ENCODE peak calls at places on chromosome 17, in eight cellular contexts. W is stomach, Z is transverse colon, G is A549, B is ovary, N is thyroid gland, J is K562, U is uterus. S is an unnamed sample.

GRCh38 chr17:15323147-15323546 is 18.2 kb downstream of the TEKT3 start:
- DNase-seq in W (no peak), Z (no peak), G (no peak), B (no peak), N (no peak), J (no peak), U (no peak), S (no peak)

GRCh38 chr17:50769884-50770283 is 2.6 kb upstream of the ANKRD40CL start:
- DNase-seq in W (no peak), Z (no peak), G (no peak), B (no peak), N (no peak), J (no peak), U (no peak), S (no peak)

GRCh38 chr17:45906927-45907622 is 12.7 kb downstream of the MAPT start:
- DNase-seq in W (no peak), Z (no peak), G (no peak), B (no peak), N (no peak), J (no peak), U (no peak), S (no peak)

GRCh38 chr17:61397086-61397842 is 2.4 kb upstream of the TBX2 start:
- DNase-seq in W (no peak), Z (no peak), G (no peak), B (no peak), N (no peak), J (no peak), U (no peak), S (no peak)

GRCh38 chr17:45298546-45299285 is 18.1 kb downstream of the MAP3K14 start:
- DNase-seq in W (no peak), Z (no peak), G (no peak), B (no peak), N (no peak), J (no peak), U (no peak), S (no peak)

GRCh38 chr17:74569392-74570003 is 2.2 kb upstream of the CD300H start:
- DNase-seq in W (peak; percentile 35), Z (peak; percentile 14), G (peak; percentile 71), B (peak; percentile 37), N (no peak), J (peak; percentile 21), U (peak; percentile 20), S (peak; percentile 48)

GRCh38 chr17:29412780-29413565 is 22.8 kb downstream of the TAOK1 start:
- DNase-seq in W (no peak), Z (no peak), G (no peak), B (no peak), N (no peak), J (no peak), U (no peak), S (no peak)

GRCh38 chr17:12078791-12079190 is 58.1 kb downstream of the MAP2K4 start:
- DNase-seq in W (no peak), Z (no peak), G (no peak), B (no peak), N (no peak), J (no peak), U (no peak), S (no peak)

GRCh38 chr17:75692976-75693375 is 25.8 kb downstream of the SAP30BP start:
- DNase-seq in W (no peak), Z (no peak), G (no peak), B (no peak), N (no peak), J (no peak), U (no peak), S (no peak)

GRCh38 chr17:43219746-43220380 is 8.2 kb downstream of the TMEM106A start:
- DNase-seq in W (no peak), Z (no peak), G (no peak), B (no peak), N (peak; percentile 80), J (no peak), U (no peak), S (no peak)

GRCh38 chr17:62995377-62995885 is 29.4 kb downstream of the TANC2 start:
- DNase-seq in W (peak; percentile 45), Z (peak; percentile 29), G (peak; percentile 40), B (no peak), N (peak; percentile 15), J (peak; percentile 73), U (no peak), S (peak; percentile 67)

GRCh38 chr17:68906638-68907037 is 48.6 kb downstream of the ABCA8 start:
- DNase-seq in W (no peak), Z (no peak), G (no peak), B (no peak), N (peak; percentile 13), J (peak; percentile 16), U (no peak), S (no peak)

GRCh38 chr17:38511126-38512108 is 83.2 kb downstream of the ARHGAP23 start:
- DNase-seq in W (no peak), Z (no peak), G (no peak), B (peak; percentile 49), N (no peak), J (no peak), U (peak; percentile 62), S (no peak)

GRCh38 chr17:81184596-81184995 is 18.6 kb upstream of the AATK start:
- DNase-seq in W (no peak), Z (no peak), G (no peak), B (no peak), N (no peak), J (no peak), U (no peak), S (no peak)

GRCh38 chr17:60601443-60602384 is 1.7 kb downstream of the PPM1D start:
- DNase-seq in W (peak; percentile 53), Z (peak; percentile 60), G (peak; percentile 54), B (peak; percentile 70), N (peak; percentile 35), J (peak; percentile 88), U (peak; percentile 45), S (peak; percentile 79)

GRCh38 chr17:1714980-1715802 is 5.0 kb upstream of the TLCD2 start:
- DNase-seq in W (peak; percentile 84), Z (peak; percentile 91), G (peak; percentile 91), B (peak; percentile 95), N (peak; percentile 83), J (peak; percentile 93), U (peak; percentile 92), S (peak; percentile 87)

GRCh38 chr17:75703191-75703590 is 18.1 kb upstream of the ITGB4 start:
- DNase-seq in W (no peak), Z (no peak), G (no peak), B (no peak), N (no peak), J (no peak), U (no peak), S (no peak)

GRCh38 chr17:79843917-79844815 is 4.9 kb upstream of the CBX4 start:
- DNase-seq in W (peak; percentile 70), Z (peak; percentile 69), G (peak; percentile 73), B (peak; percentile 77), N (peak; percentile 79), J (no peak), U (peak; percentile 59), S (peak; percentile 65)

GRCh38 chr17:28074010-28074409 is 31.5 kb downstream of the NLK start:
- DNase-seq in W (no peak), Z (no peak), G (no peak), B (no peak), N (no peak), J (no peak), U (no peak), S (no peak)

DNA sequence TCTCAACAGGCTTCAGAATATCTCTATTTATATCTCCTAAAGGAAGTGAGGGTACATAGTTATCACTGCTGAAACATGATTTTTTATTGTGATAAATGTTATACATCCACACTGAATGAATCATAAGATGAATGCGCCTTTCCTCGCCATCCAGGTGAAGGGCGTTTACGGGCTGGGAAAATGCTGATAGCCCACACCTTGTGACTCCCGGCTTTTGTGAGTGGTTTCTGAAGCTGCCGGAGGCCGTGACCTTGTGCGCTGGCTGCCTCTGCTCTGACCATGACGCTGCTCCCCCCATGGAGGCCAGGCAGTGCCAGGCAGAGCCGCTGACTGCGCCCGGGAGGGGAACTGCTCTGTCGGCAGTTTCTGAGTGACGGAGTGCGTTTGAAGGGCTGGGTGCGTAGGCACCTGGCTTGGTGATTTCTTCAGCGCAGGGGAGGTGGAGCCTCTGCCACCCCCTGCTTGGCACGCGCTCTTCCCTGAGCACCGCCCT is 97.2 kb downstream of the RAP1GAP2 start:
- DNase-seq in W (peak; percentile 90), Z (peak; percentile 79), G (no peak), B (no peak), N (no peak), J (no peak), U (no peak), S (no peak)
- TF ChIP-seq POLR2A in W (no peak), Z (no peak), G (no peak), B (no peak), N (no peak), J (no peak), U (no peak), S (no peak)

GRCh38 chr17:14302421-14303099 is 1.7 kb downstream of the HS3ST3B1 start:
- DNase-seq in W (peak; percentile 90), Z (peak; percentile 81), G (peak; percentile 83), B (peak; percentile 79), N (peak; percentile 77), J (peak; percentile 83), U (peak; percentile 78), S (peak; percentile 87)
- H3K4me1 ChIP-seq in W (peaks cover 48% of the 10 kb centered on the region), Z (no peaks in the 10 kb centered on the region), G (peaks cover 29% of the 10 kb centered on the region), B (peaks cover 8% of the 10 kb centered on the region), N (peaks cover 27% of the 10 kb centered on the region), J (peaks cover 32% of the 10 kb centered on the region), U (no peaks in the 10 kb centered on the region), S (peaks cover 5% of the 10 kb centered on the region)

DNA sequence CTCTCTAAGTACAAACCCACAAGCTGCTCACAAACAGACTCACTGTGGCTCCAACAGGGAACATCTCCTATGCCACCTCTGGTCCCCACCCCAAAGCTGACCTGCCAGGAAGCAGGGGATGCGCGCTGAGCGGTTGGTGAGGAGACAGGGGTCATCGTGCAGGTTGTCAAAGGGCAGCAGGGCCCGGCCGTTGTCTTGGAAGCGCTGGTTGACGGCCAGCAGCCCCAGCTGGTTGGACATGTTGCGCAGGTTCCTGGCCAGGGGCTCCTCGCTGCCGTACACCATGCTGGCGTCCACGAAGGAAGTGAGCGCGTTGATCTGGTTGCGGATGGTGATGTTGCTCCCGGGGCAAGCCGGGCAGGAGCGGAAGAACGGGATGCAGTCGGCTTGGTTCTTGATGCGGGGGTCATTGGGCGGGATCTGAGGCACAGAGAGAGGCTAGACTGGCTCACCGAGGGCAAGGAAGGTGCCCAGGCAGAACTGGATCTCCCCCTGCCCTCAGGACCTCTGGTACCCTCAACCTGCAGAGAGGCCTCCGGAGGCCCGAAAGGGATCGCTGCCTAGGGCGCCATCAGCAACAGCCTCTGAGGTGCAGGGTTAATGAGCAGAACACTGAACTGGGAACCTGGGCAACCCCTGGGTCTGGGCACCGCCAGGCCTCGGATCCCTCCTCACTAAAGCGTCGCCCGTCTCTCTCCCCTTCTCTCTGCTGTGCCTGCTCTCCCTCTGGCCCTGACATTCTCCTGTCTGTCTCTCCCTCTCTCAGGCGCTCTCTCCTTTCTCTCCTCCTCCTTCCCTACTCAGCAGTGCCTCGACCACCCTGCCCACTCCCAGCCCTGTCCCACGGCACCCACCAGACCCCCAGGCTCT is 2.8 kb downstream of the MPO start:
- DNase-seq in W (no peak), Z (no peak), G (no peak), B (no peak), N (peak; percentile 14), J (no peak), U (no peak), S (no peak)
- TF ChIP-seq POLR2A in W (no peak), Z (no peak), G (no peak), B (no peak), N (no peak), J (no peak), U (no peak), S (no peak)

DNA sequence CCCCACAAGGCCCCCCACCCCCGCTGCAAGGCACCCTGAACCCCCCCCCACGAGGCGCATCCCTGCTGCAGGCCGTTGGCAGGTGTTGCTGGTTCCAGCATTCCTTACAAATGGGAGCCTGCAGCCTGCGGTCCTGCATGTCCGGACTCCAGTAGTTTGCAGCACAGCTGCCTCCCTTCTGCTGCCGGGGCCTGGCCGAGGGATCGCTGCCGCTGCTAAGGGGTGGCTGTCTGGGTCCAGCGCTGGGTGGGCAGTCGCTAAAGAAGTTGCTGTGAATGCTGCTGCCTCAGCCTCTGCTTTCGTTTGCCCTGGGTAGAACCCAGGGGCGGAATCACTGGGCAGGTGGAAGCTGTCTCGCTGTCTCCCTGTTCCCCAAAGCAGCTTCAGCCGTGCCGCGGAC is 11.8 kb downstream of the UTS2R start:
- DNase-seq in W (no peak), Z (no peak), G (no peak), B (no peak), N (no peak), J (no peak), U (no peak), S (no peak)
- H3K4me1 ChIP-seq in W (peaks cover 7% of the 10 kb centered on the region), Z (no peaks in the 10 kb centered on the region), G (peaks cover 29% of the 10 kb centered on the region), B (peaks cover 1% of the 10 kb centered on the region), N (peaks cover 3% of the 10 kb centered on the region), J (peaks cover 3% of the 10 kb centered on the region), U (no peaks in the 10 kb centered on the region), S (peaks cover 16% of the 10 kb centered on the region)

S was measured in testis.